ENCODE peak calls at places on chromosomes 12 and 14, in seven cellular contexts. J is psoas muscle, D is mammary epithelial cell, R is sigmoid colon, I is lung, T is fibroblast of lung, O is uterus. Q is an unnamed sample. For H3K36me3, the result is how much of the 10 kb centered on the place peaks cover.

GRCh38 chr12:100741084-100741711 is 53.4 kb upstream of the ANO4 start:
- DNase-seq in O (no peak), D (peak), I (no peak), R (no peak), J (no peak), T (no peak), Q (no peak)

GRCh38 chr12:118120579-118121363 is 15.2 kb upstream of the PEBP1 start:
- DNase-seq in T (peak), J (peak), D (peak), I (peak), O (peak), R (peak), Q (peak)

GRCh38 chr12:132477009-132477702 is 12.8 kb upstream of the FBRSL1 start:
- DNase-seq in R (no peak), I (no peak), O (no peak), D (no peak), J (peak), T (no peak), Q (no peak)

GRCh38 chr12:44143170-44143569 is 307.3 kb downstream of the TMEM117 start:
- DNase-seq in R (no peak), T (no peak), I (no peak), O (no peak), J (no peak), D (no peak), Q (no peak)

GRCh38 chr12:54431911-54432814 is 13.1 kb upstream of the ITGA5 start:
- DNase-seq in O (peak), D (peak), T (peak), J (peak), R (peak), I (peak), Q (no peak)

GRCh38 chr12:5627053-5627630 is 195.2 kb downstream of the NTF3 start:
- DNase-seq in I (no peak), D (no peak), R (no peak), J (no peak), O (no peak), T (no peak), Q (no peak)

GRCh38 chr12:111767362-111768158 is 827 bp downstream of the ALDH2 start:
- DNase-seq in I (no peak), J (peak), R (no peak), D (no peak), O (no peak), T (peak), Q (no peak)

GRCh38 chr14:35374273-35374681 is 30.3 kb downstream of the NFKBIA start:
- DNase-seq in D (peak), T (peak), J (peak), O (peak), R (peak), I (peak), Q (no peak)

GRCh38 chr12:81296556-81297305 is 218.9 kb downstream of the ACSS3 start:
- DNase-seq in D (peak), I (no peak), T (peak), O (no peak), R (no peak), J (no peak), Q (no peak)

GRCh38 chr12:100383586-100384548 is 27.0 kb downstream of the SLC17A8 start:
- DNase-seq in T (no peak), R (no peak), O (no peak), D (no peak), J (no peak), I (no peak), Q (no peak)

GRCh38 chr14:67411820-67412421 is at the start of gene PLEK2:
- DNase-seq in D (peak), T (peak), J (peak), R (peak), I (peak), O (no peak), Q (peak)

GRCh38 chr12:89393551-89394121 is 41.3 kb upstream of the DUSP6 start:
- DNase-seq in J (no peak), O (no peak), I (no peak), R (no peak), T (no peak), D (no peak), Q (no peak)

GRCh38 chr14:29710015-29710414 is 217.6 kb downstream of the PRKD1 start:
- DNase-seq in I (no peak), T (no peak), D (no peak), O (no peak), R (no peak), J (no peak), Q (no peak)

GRCh38 chr14:85296466-85297210 is 233.3 kb upstream of the FLRT2 start:
- DNase-seq in J (no peak), D (peak), R (no peak), I (no peak), T (peak), O (no peak), Q (no peak)

GRCh38 chr14:25215607-25216006 is 165.7 kb upstream of the STXBP6 start:
- DNase-seq in T (no peak), O (no peak), R (no peak), D (peak), J (no peak), I (no peak), Q (no peak)

GRCh38 chr12:116666305-116666673 is 71.6 kb downstream of the SPRING1 start:
- DNase-seq in T (no peak), O (no peak), J (no peak), D (no peak), I (no peak), R (no peak), Q (no peak)

GRCh38 chr14:99230271-99231141 is 41.5 kb downstream of the BCL11B start:
- DNase-seq in R (no peak), J (no peak), O (no peak), T (peak), D (no peak), I (no peak), Q (peak)

GRCh38 chr14:92684801-92685560 is 63.4 kb downstream of the LGMN start:
- DNase-seq in J (no peak), R (peak), I (no peak), T (no peak), D (no peak), O (no peak), Q (no peak)

GRCh38 chr12:28998662-28999120 is 150.4 kb upstream of the FAR2 start:
- DNase-seq in O (no peak), T (peak), D (peak), I (no peak), R (no peak), J (no peak), Q (no peak)

GRCh38 chr14:55122441-55122986 is 6.5 kb upstream of the LGALS3 start:
- DNase-seq in O (peak), I (peak), J (no peak), R (no peak), D (no peak), T (peak), Q (no peak)

GRCh38 chr14:92692822-92693226 is 55.6 kb downstream of the LGMN start:
- DNase-seq in T (peak), J (peak), R (peak), O (peak), I (peak), D (peak), Q (no peak)

GRCh38 chr12:94768398-94769039 is 118.2 kb upstream of the TMCC3 start:
- DNase-seq in T (peak), J (no peak), I (no peak), D (no peak), R (no peak), O (no peak), Q (no peak)

GRCh38 chr12:70571705-70572269 is 65.4 kb downstream of the PTPRB start:
- DNase-seq in I (no peak), J (no peak), R (no peak), O (no peak), T (no peak), D (no peak), Q (no peak)

GRCh38 chr14:97077253-97077653 is 280.1 kb downstream of the VRK1 start:
- DNase-seq in R (peak), J (no peak), I (no peak), O (no peak), T (peak), D (peak), Q (no peak)

GRCh38 chr12:15651381-15651780 is 137.8 kb downstream of the EPS8 start:
- DNase-seq in O (no peak), D (no peak), R (no peak), I (no peak), T (no peak), J (no peak), Q (no peak)

GRCh38 chr12:130873825-130874224 is 2.0 kb downstream of the RAN start:
- DNase-seq in J (no peak), T (no peak), D (no peak), I (no peak), O (no peak), R (no peak), Q (no peak)

GRCh38 chr12:79596719-79597350 is 93.9 kb downstream of the PAWR start:
- DNase-seq in O (no peak), J (no peak), R (no peak), T (no peak), I (no peak), D (no peak), Q (no peak)

GRCh38 chr12:52683575-52684300 is 3.5 kb upstream of the KRT1 start:
- DNase-seq in I (no peak), T (no peak), R (no peak), D (no peak), J (no peak), O (no peak), Q (no peak)

GRCh38 chr14:93997082-93997481 is at the start of gene CCDC197:
- DNase-seq in T (peak), R (no peak), J (peak), D (peak), O (no peak), I (no peak), Q (no peak)

GRCh38 chr14:93857500-93857899 is 69.2 kb upstream of the PRIMA1 start:
- DNase-seq in J (no peak), T (no peak), O (no peak), D (no peak), I (no peak), R (no peak), Q (no peak)

GRCh38 chr12:98532687-98533304 is 17.4 kb downstream of the TMPO start:
- DNase-seq in O (no peak), R (no peak), I (no peak), D (peak), J (no peak), T (peak), Q (no peak)

GRCh38 chr14:51901475-51902024 is 41.1 kb downstream of the GNG2 start:
- DNase-seq in R (no peak), T (no peak), I (no peak), J (no peak), D (no peak), O (no peak), Q (no peak)

GRCh38 chr12:101480849-101481248 is 5.7 kb downstream of the SPIC start:
- DNase-seq in D (no peak), J (no peak), O (no peak), R (no peak), I (no peak), T (no peak), Q (no peak)

GRCh38 chr12:57214398-57214781 is 2.2 kb upstream of the NXPH4 start:
- DNase-seq in J (peak), I (peak), R (no peak), D (no peak), T (peak), O (peak), Q (peak)

GRCh38 chr12:38905480-38906351 is at the start of gene CPNE8:
- DNase-seq in I (peak), R (peak), J (peak), O (peak), T (peak), D (peak), Q (peak)

DNA sequence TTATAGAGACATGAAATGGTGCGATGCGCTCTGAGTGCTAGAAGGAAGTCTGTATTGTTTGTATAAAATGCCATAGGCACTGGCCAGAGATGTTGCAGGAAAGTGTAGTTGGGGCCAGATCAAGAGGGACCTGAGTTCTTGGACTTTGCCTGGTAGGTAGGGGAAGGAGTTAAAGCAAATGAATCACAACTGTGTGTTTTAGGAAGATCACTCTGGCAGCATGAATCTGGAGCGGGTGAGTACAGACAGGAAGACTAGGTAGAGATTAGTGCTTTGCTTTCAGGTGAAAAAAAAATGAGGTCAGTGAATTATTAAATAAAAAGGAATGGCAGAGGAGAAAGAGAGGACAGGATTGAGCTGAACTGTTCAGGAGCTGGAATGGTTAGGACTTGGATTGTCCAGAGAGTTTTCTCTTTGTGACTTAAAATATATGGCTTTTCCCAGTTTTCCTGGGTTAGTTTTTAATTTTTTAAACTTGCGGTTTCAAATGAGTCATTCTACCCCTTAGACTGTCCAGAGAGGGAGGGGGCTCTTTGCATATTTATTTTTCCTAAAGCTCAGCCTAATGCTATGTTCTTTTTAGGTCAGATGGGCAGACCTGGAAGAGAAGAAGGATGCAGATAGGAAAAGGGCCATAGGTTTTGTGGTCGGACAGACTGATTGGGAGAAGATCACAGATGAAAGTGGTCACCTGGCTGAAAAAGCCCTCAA is 41.1 kb downstream of the PROX2 start:
- DNase-seq in J (no peak), R (no peak), O (no peak), D (no peak), I (no peak), T (peak), Q (no peak)
- H3K4me3 ChIP-seq in J (no peak), R (no peak), O (no peak), D (no peak), I (no peak), T (no peak), Q (no peak)

DNA sequence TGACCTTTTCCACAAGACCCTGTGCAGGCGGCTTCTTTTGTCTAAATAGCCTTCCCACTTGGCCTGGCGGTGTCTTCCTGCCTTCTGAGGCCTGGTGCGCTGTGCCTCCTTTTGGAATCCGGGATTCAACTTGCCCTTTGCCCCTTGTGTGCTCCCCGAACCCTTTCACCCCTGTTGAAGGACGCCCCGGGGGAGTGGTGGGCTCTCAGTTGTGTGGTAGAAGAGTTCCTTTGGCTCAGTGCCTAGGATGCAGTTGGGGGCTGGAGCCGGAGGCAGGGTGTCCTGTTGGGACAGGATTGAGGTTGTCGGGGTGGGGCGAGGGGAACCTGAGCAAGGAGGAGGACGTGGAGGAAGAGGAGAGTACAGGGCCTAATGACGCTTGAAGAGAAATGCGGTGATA is 34.5 kb downstream of the KLC1 start:
- DNase-seq in O (no peak), R (no peak), J (no peak), D (no peak), T (no peak), I (no peak), Q (no peak)
- H3K36me3 ChIP-seq in O (under half), R (under half), J (half or more), D (under half), T (under half), I (under half), Q (half or more)

GRCh38 chr12:65306603-65307501 is 28.4 kb downstream of the MSRB3 start:
- DNase-seq in O (peak), T (peak), J (no peak), D (peak), I (no peak), R (peak), Q (no peak)
- H3K4me3 ChIP-seq in O (no peak), T (no peak), J (no peak), D (peak), I (no peak), R (no peak), Q (no peak)

GRCh38 chr12:92140919-92141536 is 4.6 kb downstream of the BTG1 start:
- DNase-seq in T (no peak), D (no peak), I (no peak), O (no peak), R (no peak), J (no peak), Q (no peak)

GRCh38 chr12:92144045-92144630 is 1.5 kb downstream of the BTG1 start:
- DNase-seq in O (peak), T (peak), R (peak), D (peak), J (peak), I (peak), Q (peak)

GRCh38 chr12:92141585-92142244 is 3.9 kb downstream of the BTG1 start:
- DNase-seq in I (no peak), T (no peak), D (peak), R (no peak), J (no peak), O (no peak), Q (no peak)

GRCh38 chr12:92143280-92143679 is 2.4 kb downstream of the BTG1 start:
- DNase-seq in J (no peak), O (no peak), I (no peak), R (no peak), T (no peak), D (no peak), Q (no peak)

DNA sequence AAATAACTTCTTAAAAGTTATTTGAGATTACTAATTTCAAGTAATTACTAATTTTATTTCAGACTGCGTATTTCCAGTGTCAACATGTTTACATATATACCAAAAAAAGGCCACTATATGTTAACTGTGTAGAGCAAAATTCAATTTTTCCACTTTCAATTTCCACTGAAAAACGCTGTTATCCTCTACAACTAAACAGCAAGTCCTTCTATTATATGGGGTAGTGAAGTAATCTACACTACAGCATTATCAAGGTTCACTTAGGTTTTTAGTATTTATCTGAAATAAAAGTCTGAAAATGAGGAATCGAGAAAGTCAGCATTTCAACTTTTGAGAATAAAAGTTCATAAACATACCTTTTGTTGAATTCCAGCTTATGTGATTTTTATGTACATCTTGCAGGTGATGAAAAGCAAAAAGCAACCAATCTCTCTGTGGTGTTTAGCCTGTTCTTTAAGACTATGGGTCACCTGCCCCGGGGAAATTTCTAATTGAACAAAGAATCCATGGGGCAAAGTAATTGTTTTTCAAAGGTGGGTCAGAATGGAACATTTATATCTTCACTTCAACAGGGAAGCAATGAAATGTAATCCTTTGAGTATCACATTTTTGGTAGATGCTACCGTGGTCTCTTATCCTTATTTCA is 3.3 kb downstream of the BTG1 start:
- DNase-seq in O (no peak), J (no peak), I (no peak), D (no peak), T (no peak), R (no peak), Q (no peak)
- H3K36me3 ChIP-seq in O (under half), J (under half), I (under half), D (under half), T (under half), R (under half), Q (half or more)

DNA sequence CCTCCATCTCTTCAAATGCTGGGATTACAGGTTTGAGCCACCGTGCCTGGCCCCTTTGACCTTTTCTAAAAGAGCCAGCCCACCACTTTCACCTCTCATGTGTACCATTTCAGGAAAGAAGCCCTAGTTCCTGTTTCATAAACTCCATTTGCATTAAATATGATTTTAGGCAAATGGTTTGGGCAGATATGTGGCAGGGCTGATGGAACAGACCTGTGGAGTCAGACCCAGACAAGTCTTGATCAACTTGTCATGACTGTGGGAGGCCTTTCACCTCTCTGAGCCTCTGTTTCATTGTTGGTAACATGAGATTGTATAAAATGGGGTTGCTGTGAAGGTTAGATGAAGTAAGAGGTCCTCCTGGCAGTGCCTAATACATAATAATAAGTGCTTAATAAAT is 5.2 kb upstream of the MAP3K9 start:
- DNase-seq in D (no peak), J (no peak), R (no peak), O (no peak), I (no peak), T (no peak), Q (no peak)
- H3K4me3 ChIP-seq in D (no peak), J (no peak), R (no peak), O (no peak), I (no peak), T (no peak), Q (no peak)

GRCh38 chr12:122516544-122517361 is 10.0 kb downstream of the RSRC2 start:
- DNase-seq in I (no peak), J (no peak), O (no peak), D (peak), T (no peak), R (no peak), Q (no peak)
- H3K36me3 ChIP-seq in I (under half), J (half or more), O (under half), D (half or more), T (under half), R (half or more), Q (half or more)

DNA sequence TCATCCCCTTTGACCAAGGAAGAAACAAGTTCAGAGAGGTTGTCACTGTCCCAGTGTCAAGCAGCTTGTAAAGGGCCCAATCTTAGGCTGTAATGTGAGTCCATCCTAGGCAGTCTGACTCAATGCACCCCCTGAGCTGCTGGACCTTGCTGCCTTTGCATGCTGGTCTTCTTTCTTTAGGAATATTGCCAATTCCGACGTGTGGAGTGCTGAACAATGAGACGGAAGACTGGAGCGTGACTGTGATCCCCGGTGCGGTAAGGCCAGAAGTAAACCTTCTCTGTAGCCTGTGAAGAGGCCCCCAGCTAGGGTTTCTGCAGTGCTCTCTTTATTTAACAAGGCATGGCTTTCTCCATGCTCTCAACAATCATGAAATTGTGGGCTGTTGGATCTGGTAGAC is 963 bp downstream of the TCTN2 start:
- DNase-seq in R (no peak), D (no peak), J (no peak), T (peak), I (no peak), O (no peak), Q (no peak)
- H3K4me3 ChIP-seq in R (peak), D (no peak), J (peak), T (peak), I (no peak), O (peak), Q (no peak)

GRCh38 chr12:113161415-113162016 is 12.0 kb downstream of the CFAP73 start:
- DNase-seq in J (no peak), I (no peak), O (no peak), D (no peak), T (peak), R (no peak), Q (no peak)
- H3K36me3 ChIP-seq in J (half or more), I (half or more), O (under half), D (under half), T (under half), R (half or more), Q (half or more)

Q was measured in effector memory CD4-positive, alpha-beta T cell.